ENCODE peak calls at places on chromosome X, in eight cellular contexts. W is ovary; D is GM23248; U is CD8-positive, alpha-beta T cell; X is IMR-90; Z is CD8-positive, alpha-beta memory T cell; M is right lobe of liver; C is PC-3. A is an unnamed sample. For H3K4me1, the result is how much of the 10 kb centered on the place peaks cover.

GRCh38 chrX:38820751-38821150 is 19.5 kb downstream of the MID1IP1 start:
- DNase-seq in W (no peak), D (peak), U (no peak), X (no peak), Z (no peak), M (no peak), C (peak), A (no peak)

GRCh38 chrX:13418126-13419091 is 98.6 kb upstream of the ATXN3L start:
- DNase-seq in W (no peak), D (peak), U (no peak), X (peak), Z (no peak), M (no peak), C (peak), A (no peak)

GRCh38 chrX:46758163-46758955 is 559 bp downstream of the SLC9A7 start:
- DNase-seq in W (peak), D (peak), U (peak), X (peak), Z (no peak), M (peak), C (peak), A (no peak)

GRCh38 chrX:47576021-47576898 is 6.0 kb upstream of the TIMP1 start:
- DNase-seq in W (no peak), D (no peak), U (no peak), X (no peak), Z (no peak), M (no peak), C (no peak), A (no peak)

GRCh38 chrX:150615356-150615755 is 46.9 kb downstream of the MTM1 start:
- DNase-seq in W (no peak), D (no peak), U (no peak), X (no peak), Z (no peak), M (no peak), C (no peak), A (no peak)

GRCh38 chrX:17412692-17413091 is 37.7 kb downstream of the NHS start:
- DNase-seq in W (no peak), D (peak), U (no peak), X (peak), Z (no peak), M (no peak), C (peak), A (no peak)

GRCh38 chrX:99752776-99753175 is 657.3 kb downstream of the PCDH19 start:
- DNase-seq in W (no peak), D (no peak), U (no peak), X (no peak), Z (no peak), M (no peak), C (no peak), A (no peak)

GRCh38 chrX:135170877-135171519 is at the start of gene CT55:
- DNase-seq in W (no peak), D (no peak), U (no peak), X (no peak), Z (no peak), M (no peak), C (no peak), A (no peak)

GRCh38 chrX:154718607-154719006 is 32.3 kb downstream of the GAB3 start:
- DNase-seq in W (no peak), D (no peak), U (no peak), X (no peak), Z (no peak), M (no peak), C (no peak), A (no peak)

GRCh38 chrX:22343192-22343591 is 70.5 kb downstream of the CBLL2 start:
- DNase-seq in W (no peak), D (no peak), U (no peak), X (no peak), Z (no peak), M (no peak), C (no peak), A (no peak)

GRCh38 chrX:96985046-96985445 is 101.3 kb downstream of the RPA4 start:
- DNase-seq in W (no peak), D (peak), U (no peak), X (peak), Z (no peak), M (no peak), C (no peak), A (no peak)

GRCh38 chrX:145190801-145191389 is 56.4 kb upstream of the SPANXN1 start:
- DNase-seq in W (no peak), D (peak), U (no peak), X (no peak), Z (no peak), M (no peak), C (peak), A (no peak)

GRCh38 chrX:49029876-49030275 is 13.3 kb downstream of the TFE3 start:
- DNase-seq in W (no peak), D (no peak), U (no peak), X (no peak), Z (no peak), M (no peak), C (peak), A (no peak)

GRCh38 chrX:9859711-9860555 is 73.7 kb downstream of the SHROOM2 start:
- DNase-seq in W (no peak), D (peak), U (no peak), X (peak), Z (no peak), M (no peak), C (peak), A (no peak)

GRCh38 chrX:23341452-23341851 is 6.8 kb downstream of the PTCHD1 start:
- DNase-seq in W (no peak), D (no peak), U (no peak), X (no peak), Z (no peak), M (no peak), C (peak), A (no peak)

GRCh38 chrX:22087158-22087557 is 55.0 kb downstream of the PHEX start:
- DNase-seq in W (no peak), D (no peak), U (no peak), X (no peak), Z (no peak), M (no peak), C (no peak), A (no peak)

GRCh38 chrX:10939384-10939783 is 171.7 kb upstream of the HCCS start:
- DNase-seq in W (no peak), D (no peak), U (no peak), X (peak), Z (no peak), M (no peak), C (peak), A (no peak)

GRCh38 chrX:138756234-138756633 is 44.7 kb upstream of the FGF13 start:
- DNase-seq in W (peak), D (peak), U (no peak), X (no peak), Z (no peak), M (peak), C (peak), A (no peak)

GRCh38 chrX:5681159-5681558 is 547.5 kb downstream of the NLGN4X start:
- DNase-seq in W (no peak), D (no peak), U (no peak), X (no peak), Z (no peak), M (no peak), C (peak), A (no peak)

GRCh38 chrX:132365490-132365889 is 123.3 kb downstream of the MBNL3 start:
- DNase-seq in W (no peak), D (no peak), U (no peak), X (no peak), Z (no peak), M (no peak), C (no peak), A (no peak)

GRCh38 chrX:68807818-68808217 is 21.0 kb upstream of the EFNB1 start:
- DNase-seq in W (no peak), D (peak), U (no peak), X (no peak), Z (no peak), M (no peak), C (peak), A (no peak)

GRCh38 chrX:40152173-40152705 is 54.5 kb upstream of the BCOR start:
- DNase-seq in W (peak), D (peak), U (peak), X (no peak), Z (peak), M (peak), C (peak), A (no peak)
- H3K4me1 ChIP-seq in W (under half), D (under half), U (under half), X (under half), Z (under half), M (under half), C (under half), A (under half)

GRCh38 chrX:67723580-67724351 is 179.9 kb downstream of the AR start:
- DNase-seq in W (no peak), D (no peak), U (no peak), X (no peak), Z (no peak), M (no peak), C (no peak), A (no peak)
- H3K4me1 ChIP-seq in W (under half), D (under half), U (under half), X (under half), Z (under half), M (under half), C (under half), A (under half)

GRCh38 chrX:2707334-2707760 is 16.3 kb downstream of the CD99 start:
- DNase-seq in W (no peak), D (peak), U (peak), X (peak), Z (peak), M (peak), C (peak), A (peak)

GRCh38 chrX:2708016-2708415 is 16.9 kb downstream of the CD99 start:
- DNase-seq in W (no peak), D (peak), U (no peak), X (no peak), Z (no peak), M (no peak), C (peak), A (no peak)

GRCh38 chrX:2710041-2710471 is 19.0 kb downstream of the CD99 start:
- DNase-seq in W (no peak), D (peak), U (no peak), X (peak), Z (no peak), M (no peak), C (peak), A (peak)

GRCh38 chrX:2710496-2710895 is 19.4 kb downstream of the CD99 start:
- DNase-seq in W (no peak), D (peak), U (no peak), X (no peak), Z (no peak), M (no peak), C (peak), A (no peak)

GRCh38 chrX:2708601-2709200 is 17.6 kb downstream of the CD99 start:
- DNase-seq in W (no peak), D (no peak), U (no peak), X (no peak), Z (no peak), M (no peak), C (no peak), A (no peak)
- H3K4me1 ChIP-seq in W (under half), D (half or more), U (half or more), X (under half), Z (half or more), M (under half), C (under half), A (under half)

DNA sequence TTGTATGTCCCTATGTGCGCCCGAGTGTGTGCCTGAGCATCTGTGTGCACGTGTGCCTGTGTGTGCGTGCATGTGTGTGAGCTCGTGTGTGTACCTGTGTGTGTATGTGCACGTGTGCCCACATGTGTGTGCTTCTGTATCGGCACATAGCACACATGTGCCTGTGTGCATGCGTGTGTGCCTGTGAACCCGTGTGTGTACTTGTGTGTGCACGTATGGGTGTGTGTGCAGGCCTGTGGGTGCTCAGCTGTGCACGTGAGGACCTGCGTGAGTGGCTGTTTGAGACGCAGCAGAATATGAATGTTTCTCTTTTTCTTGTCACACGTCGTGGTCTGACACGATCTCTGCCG is 4.3 kb downstream of the AKAP17A start:
- DNase-seq in W (peak), D (no peak), U (no peak), X (no peak), Z (no peak), M (no peak), C (no peak), A (no peak)
- H3K4me1 ChIP-seq in W (under half), D (under half), U (under half), X (under half), Z (under half), M (under half), C (under half), A (under half)

DNA sequence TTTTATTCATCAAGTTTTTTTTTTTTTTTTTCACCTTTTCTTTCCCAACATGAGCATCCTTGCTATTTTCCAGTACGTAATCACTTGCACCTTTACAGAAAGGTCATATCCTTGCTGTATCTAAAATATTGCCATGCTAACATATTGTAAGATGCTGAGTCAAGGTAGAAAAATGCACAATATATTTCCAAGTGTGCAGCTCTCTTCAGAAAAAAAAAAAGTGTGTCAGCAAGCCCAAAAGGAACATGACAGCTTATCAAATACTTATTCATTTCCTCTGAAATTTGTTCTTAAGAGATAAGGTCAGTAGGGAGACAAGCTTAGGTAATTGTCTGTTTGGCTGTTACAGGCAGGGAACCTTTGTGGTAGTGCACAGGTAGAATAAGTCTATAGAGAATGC is 27.0 kb downstream of the SH2D1A start:
- DNase-seq in W (no peak), D (no peak), U (no peak), X (no peak), Z (no peak), M (no peak), C (no peak), A (no peak)
- H3K4me1 ChIP-seq in W (under half), D (under half), U (under half), X (under half), Z (under half), M (under half), C (under half), A (under half)

DNA sequence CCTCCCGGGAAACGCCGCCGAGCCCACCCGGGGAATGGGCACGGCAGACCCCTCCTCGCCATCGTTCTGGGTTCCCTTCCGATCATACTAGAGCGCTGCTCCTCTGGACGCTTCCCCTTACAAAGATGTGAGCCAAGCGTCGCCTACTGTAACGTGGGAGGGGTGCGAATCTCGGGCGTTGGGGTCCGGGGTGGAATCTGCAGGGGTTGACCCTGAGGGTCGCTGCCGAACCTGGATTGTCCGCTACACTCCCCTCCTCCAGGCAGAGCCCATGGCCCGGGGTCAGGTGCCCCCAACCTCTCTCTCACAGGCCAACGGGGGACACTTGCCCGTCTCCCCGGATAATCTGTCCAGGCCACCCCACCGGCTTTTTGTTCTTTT is 13.8 kb downstream of the BCOR start:
- DNase-seq in W (no peak), D (no peak), U (no peak), X (no peak), Z (no peak), M (no peak), C (no peak), A (no peak)
- H3K4me1 ChIP-seq in W (under half), D (under half), U (half or more), X (under half), Z (under half), M (under half), C (under half), A (under half)

GRCh38 chrX:107677501-107677901 is 49.2 kb downstream of the PRPS1 start:
- DNase-seq in W (no peak), D (peak), U (no peak), X (no peak), Z (no peak), M (no peak), C (peak), A (no peak)
- H3K4me1 ChIP-seq in W (under half), D (under half), U (half or more), X (under half), Z (half or more), M (under half), C (under half), A (half or more)

DNA sequence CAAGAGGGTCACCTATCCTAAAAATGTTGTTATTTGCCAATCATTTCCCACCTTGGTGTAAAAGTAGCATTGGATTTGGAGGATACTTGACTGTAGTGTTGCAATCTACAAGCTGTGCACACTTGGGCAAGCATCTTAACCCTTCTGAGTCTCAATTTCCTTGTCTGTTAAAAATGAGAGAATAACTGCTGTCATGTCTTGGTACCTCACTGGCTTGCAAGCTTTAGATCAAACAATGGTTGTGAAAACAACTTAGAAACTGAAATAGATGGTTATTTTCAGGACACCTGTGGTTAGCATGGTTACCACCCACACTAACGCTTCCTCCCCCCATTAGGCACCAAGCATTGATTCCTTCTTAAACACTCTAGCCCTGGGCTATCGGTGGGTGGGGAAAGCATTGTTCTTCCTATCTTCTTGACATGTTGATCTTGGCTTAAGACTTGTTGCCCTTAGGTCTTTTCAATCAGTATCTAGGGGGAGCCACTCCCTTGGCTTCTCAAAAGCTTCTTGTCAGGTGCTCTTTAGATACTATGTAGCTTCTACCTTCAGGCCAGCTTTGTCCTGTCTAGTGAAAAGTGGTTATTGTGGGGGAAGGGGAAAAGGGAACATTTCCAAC is 10.6 kb upstream of the AMOT start:
- DNase-seq in W (no peak), D (no peak), U (no peak), X (no peak), Z (no peak), M (no peak), C (no peak), A (no peak)
- H3K4me1 ChIP-seq in W (under half), D (under half), U (under half), X (under half), Z (under half), M (under half), C (under half), A (under half)

A was measured in naive thymus-derived CD4-positive, alpha-beta T cell.